ENCODE peak calls at places on chromosomes 12 and 14, in ten cellular contexts. F is endothelial cell, V is uterus, W is AG10803, C is spleen, U is B cell, P is WERI-Rb-1, A is epithelial cell of esophagus, X is astrocyte of the spinal cord, G is IMR-90. B is an unnamed sample.

GRCh38 chr14:50718949-50719348 is 50.8 kb upstream of the SAV1 start:
- DNase-seq in F (no peak), V (no peak), W (no peak), C (no peak), U (no peak), P (peak; percentile 16), A (no peak), X (no peak), G (no peak), B (no peak)

GRCh38 chr12:70557583-70558263 is 79.5 kb downstream of the PTPRB start:
- DNase-seq in F (no peak), V (no peak), W (no peak), C (no peak), U (no peak), P (no peak), A (no peak), X (no peak), G (no peak), B (no peak)

GRCh38 chr12:2397356-2398045 is 344.7 kb downstream of the CACNA1C start:
- DNase-seq in F (no peak), V (no peak), W (no peak), C (no peak), U (no peak), P (peak; percentile 71), A (no peak), X (no peak), G (no peak), B (no peak)

GRCh38 chr14:30521899-30522736 is 36.8 kb upstream of the G2E3 start:
- DNase-seq in F (no peak), V (no peak), W (peak; percentile 47), C (no peak), U (no peak), P (no peak), A (peak; percentile 44), X (peak; percentile 60), G (peak; percentile 51), B (peak; percentile 65)

GRCh38 chr14:70882771-70883492 is 24.3 kb upstream of the PCNX1 start:
- DNase-seq in F (no peak), V (no peak), W (peak; percentile 68), C (no peak), U (no peak), P (no peak), A (peak; percentile 51), X (peak; percentile 62), G (peak; percentile 66), B (peak; percentile 88)

GRCh38 chr12:11896530-11896929 is 174.2 kb upstream of the BCL2L14 start:
- DNase-seq in F (no peak), V (no peak), W (no peak), C (no peak), U (no peak), P (no peak), A (no peak), X (no peak), G (no peak), B (no peak)

GRCh38 chr14:88667555-88668273 is 104.9 kb downstream of the ZC3H14 start:
- DNase-seq in F (peak; percentile 61), V (peak; percentile 25), W (peak; percentile 81), C (no peak), U (peak; percentile 79), P (peak; percentile 55), A (peak; percentile 82), X (peak; percentile 70), G (peak; percentile 83), B (peak; percentile 85)

GRCh38 chr14:31682768-31683167 is 121.6 kb downstream of the NUBPL start:
- DNase-seq in F (no peak), V (no peak), W (no peak), C (no peak), U (no peak), P (no peak), A (no peak), X (no peak), G (no peak), B (no peak)

GRCh38 chr12:110545812-110546211 is 37.3 kb downstream of the PPTC7 start:
- DNase-seq in F (no peak), V (no peak), W (no peak), C (no peak), U (no peak), P (no peak), A (peak; percentile 29), X (no peak), G (peak; percentile 12), B (no peak)

GRCh38 chr12:115411121-115411520 is 727.1 kb upstream of the TBX3 start:
- DNase-seq in F (no peak), V (no peak), W (no peak), C (no peak), U (no peak), P (no peak), A (no peak), X (peak; percentile 45), G (no peak), B (no peak)

GRCh38 chr14:85416771-85417170 is 113.2 kb upstream of the FLRT2 start:
- DNase-seq in F (no peak), V (no peak), W (peak; percentile 80), C (no peak), U (no peak), P (no peak), A (peak; percentile 92), X (peak; percentile 62), G (peak; percentile 77), B (peak; percentile 69)

GRCh38 chr14:79871164-79871563 is 340.1 kb downstream of the DIO2 start:
- DNase-seq in F (no peak), V (no peak), W (no peak), C (no peak), U (no peak), P (no peak), A (no peak), X (no peak), G (no peak), B (no peak)

GRCh38 chr12:75041481-75041880 is 168.2 kb downstream of the KCNC2 start:
- DNase-seq in F (no peak), V (no peak), W (no peak), C (no peak), U (no peak), P (no peak), A (no peak), X (no peak), G (no peak), B (no peak)

GRCh38 chr14:93800038-93800937 is 12.0 kb upstream of the PRIMA1 start:
- DNase-seq in F (no peak), V (peak; percentile 46), W (peak; percentile 5), C (no peak), U (no peak), P (no peak), A (peak; percentile 18), X (no peak), G (no peak), B (no peak)

GRCh38 chr14:93799617-93800016 is 11.3 kb upstream of the PRIMA1 start:
- DNase-seq in F (no peak), V (no peak), W (no peak), C (no peak), U (no peak), P (no peak), A (no peak), X (no peak), G (no peak), B (no peak)

DNA sequence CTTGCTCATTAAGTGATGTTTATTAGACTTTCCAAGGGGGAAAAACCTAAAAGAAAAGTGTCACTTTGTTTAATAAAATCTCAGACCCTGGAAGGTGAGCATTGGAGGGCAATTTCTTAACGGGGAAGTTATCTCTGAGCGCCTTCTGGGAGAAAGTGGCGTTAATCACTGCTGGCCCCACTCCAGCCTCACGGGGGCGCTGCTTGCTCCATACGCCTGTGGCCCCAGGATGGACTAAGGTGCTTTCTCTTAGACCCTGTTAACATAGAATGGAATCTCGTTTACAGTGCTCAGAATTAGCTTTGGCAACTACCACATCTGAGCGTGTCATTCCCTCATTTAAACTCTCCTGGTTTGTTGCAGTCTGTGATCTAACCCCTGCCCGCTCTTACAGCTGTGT is 16.4 kb upstream of the PRIMA1 start:
- DNase-seq in F (no peak), V (no peak), W (no peak), C (no peak), U (no peak), P (no peak), A (no peak), X (no peak), G (no peak), B (no peak)
- TF ChIP-seq CTCF in F (peak; percentile 32), V (no peak), W (no peak), C (no peak), U (no peak), P (peak; percentile 31), A (no peak), X (no peak), G (no peak), B (no peak)

DNA sequence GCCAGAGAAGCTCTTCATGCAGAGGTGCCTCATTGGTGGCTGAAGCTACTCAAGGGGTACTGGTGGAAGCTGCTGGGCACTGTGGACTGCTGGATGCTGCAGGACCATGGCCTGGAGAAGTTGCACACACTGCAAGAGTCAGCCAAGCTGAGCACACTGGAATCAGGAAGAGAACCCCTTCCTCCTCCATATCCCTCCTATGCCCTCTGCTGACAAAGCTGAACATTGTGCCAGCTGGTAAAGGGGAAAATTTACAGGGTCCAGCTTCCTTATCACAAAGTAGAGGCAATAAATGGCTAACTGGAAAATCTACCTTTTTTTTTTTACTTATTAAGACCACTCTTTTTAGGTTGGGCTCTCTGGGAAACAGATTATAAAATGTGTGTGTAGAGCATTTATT is 6.5 kb downstream of the CCDC175 start:
- DNase-seq in F (no peak), V (no peak), W (no peak), C (no peak), U (no peak), P (no peak), A (peak; percentile 13), X (no peak), G (no peak), B (peak; percentile 16)
- TF ChIP-seq CTCF in F (no peak), V (no peak), W (no peak), C (no peak), U (no peak), P (peak; percentile 57), A (peak; percentile 33), X (peak; percentile 23), G (peak; percentile 21), B (no peak)

DNA sequence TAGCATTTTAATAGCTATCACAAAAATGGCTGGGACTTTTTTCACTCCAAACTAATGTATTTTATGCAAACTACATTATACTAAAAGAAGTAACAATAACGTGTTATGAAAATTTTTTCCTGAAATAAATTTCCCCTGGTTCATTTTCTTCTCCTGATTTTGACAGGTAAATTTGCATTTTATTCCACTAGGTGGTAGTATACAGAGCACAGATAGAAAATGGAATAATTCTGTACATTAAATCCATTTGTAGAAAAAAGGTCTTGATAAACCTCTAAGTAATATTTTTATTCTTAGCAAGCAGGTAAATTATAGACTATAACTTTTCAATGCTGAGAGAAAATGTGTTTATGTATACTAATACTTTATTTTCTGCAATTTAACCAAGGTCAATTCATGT is 96.5 kb downstream of the BCAT1 start:
- DNase-seq in F (no peak), V (no peak), W (no peak), C (no peak), U (no peak), P (no peak), A (peak; percentile 20), X (peak; percentile 24), G (no peak), B (peak; percentile 21)
- TF ChIP-seq CTCF in F (peak; percentile 72), V (no peak), W (peak; percentile 56), C (no peak), U (peak; percentile 52), P (no peak), A (no peak), X (peak; percentile 36), G (peak; percentile 30), B (peak; percentile 33)

DNA sequence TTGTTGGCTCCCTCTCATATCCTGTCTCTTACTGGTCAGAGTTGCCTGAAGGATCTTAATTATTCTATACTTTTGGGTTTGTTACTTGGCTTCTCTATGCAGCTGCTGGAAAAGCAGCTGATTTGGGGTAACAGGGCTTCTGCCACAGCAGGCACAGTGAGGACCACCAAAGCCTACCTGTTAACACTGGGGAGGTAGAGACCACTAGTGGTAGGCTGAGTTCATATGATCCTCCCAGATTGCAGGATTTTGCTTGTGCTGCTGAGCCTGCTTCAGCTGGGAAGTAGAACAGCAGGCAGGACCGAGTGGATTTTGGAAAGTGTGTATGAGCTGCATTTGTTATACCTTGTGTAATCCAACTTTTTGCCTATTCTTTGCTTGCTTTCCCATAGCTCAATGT is 34.1 kb downstream of the RCOR1 start:
- DNase-seq in F (no peak), V (no peak), W (no peak), C (no peak), U (no peak), P (no peak), A (no peak), X (no peak), G (no peak), B (no peak)
- TF ChIP-seq CTCF in F (no peak), V (no peak), W (no peak), C (no peak), U (no peak), P (peak; percentile 47), A (no peak), X (no peak), G (no peak), B (no peak)

B was measured in cardiac fibroblast.